ENCODE peak calls at places on chromosomes 2 and 18, in five cellular contexts. V is brain pericyte; Z is stimulated activated naive B cell treated with anti-CD40 and anti-IgM and Interleukin-4, amounts not matched to agents 10 μg/mL and 1 μg/mL and 100 μg/mL, for 72 hours; B is CD4-positive, alpha-beta T cell; D is A549. X is an unnamed sample.

GRCh38 chr2:199911877-199912161 is 726 bp downstream of the C2orf69 start:
- DNase-seq in V (no peak), Z (no peak), B (no peak), D (no peak), X (peak)

GRCh38 chr2:42914860-42915259 is 122.5 kb upstream of the HAAO start:
- DNase-seq in V (no peak), Z (no peak), B (no peak), D (no peak), X (no peak)

GRCh38 chr2:134689303-134689702 is 29.5 kb downstream of the TMEM163 start:
- DNase-seq in V (no peak), Z (no peak), B (no peak), D (no peak), X (no peak)

GRCh38 chr2:96837575-96837974 is 6.2 kb downstream of the ANKRD23 start:
- DNase-seq in V (no peak), Z (no peak), B (no peak), D (no peak), X (no peak)

GRCh38 chr2:109419171-109419756 is 194.5 kb downstream of the SEPTIN10 start:
- DNase-seq in V (no peak), Z (no peak), B (no peak), D (no peak), X (no peak)

GRCh38 chr2:59888015-59888414 is 665.4 kb downstream of the BCL11A start:
- DNase-seq in V (no peak), Z (peak), B (peak), D (no peak), X (no peak)

GRCh38 chr2:43185146-43185545 is 41.3 kb downstream of the ZFP36L2 start:
- DNase-seq in V (no peak), Z (no peak), B (no peak), D (no peak), X (no peak)

GRCh38 chr18:41745166-41746049 is 209.6 kb upstream of the PIK3C3 start:
- DNase-seq in V (no peak), Z (no peak), B (no peak), D (peak), X (peak)

GRCh38 chr18:78768655-78769501 is 210.7 kb upstream of the SALL3 start:
- DNase-seq in V (no peak), Z (no peak), B (no peak), D (no peak), X (no peak)

GRCh38 chr2:24115057-24115456 is 8.1 kb downstream of the PFN4 start:
- DNase-seq in V (no peak), Z (no peak), B (no peak), D (no peak), X (no peak)

GRCh38 chr2:135265960-135266490 is 213.9 kb downstream of the RAB3GAP1 start:
- DNase-seq in V (no peak), Z (no peak), B (no peak), D (no peak), X (no peak)

GRCh38 chr2:33111002-33111446 is 164.3 kb downstream of the LTBP1 start:
- DNase-seq in V (no peak), Z (no peak), B (no peak), D (no peak), X (no peak)

GRCh38 chr2:9002313-9002636 is 1.2 kb downstream of the MBOAT2 start:
- DNase-seq in V (no peak), Z (no peak), B (no peak), D (no peak), X (no peak)

GRCh38 chr18:11078491-11078890 is 70.9 kb downstream of the PIEZO2 start:
- DNase-seq in V (no peak), Z (no peak), B (no peak), D (no peak), X (no peak)

GRCh38 chr2:160201849-160202539 is 1.9 kb upstream of the ITGB6 start:
- DNase-seq in V (no peak), Z (no peak), B (no peak), D (no peak), X (no peak)

GRCh38 chr2:44949329-44950151 is 8.0 kb downstream of the SIX3 start:
- DNase-seq in V (no peak), Z (no peak), B (no peak), D (no peak), X (no peak)

GRCh38 chr2:25339791-25340339 is 1.9 kb downstream of the DNMT3A start:
- DNase-seq in V (no peak), Z (no peak), B (no peak), D (no peak), X (no peak)

GRCh38 chr2:176814274-176814673 is 398.3 kb upstream of the HNRNPA3 start:
- DNase-seq in V (no peak), Z (no peak), B (no peak), D (no peak), X (no peak)

GRCh38 chr2:52639692-52640091 is 1127.9 kb upstream of the CHAC2 start:
- DNase-seq in V (no peak), Z (no peak), B (no peak), D (no peak), X (no peak)

GRCh38 chr2:159091981-159092380 is 123.5 kb downstream of the TANC1 start:
- DNase-seq in V (no peak), Z (no peak), B (peak), D (no peak), X (no peak)

GRCh38 chr2:120861576-120862191 is 126.0 kb downstream of the GLI2 start:
- DNase-seq in V (no peak), Z (no peak), B (no peak), D (no peak), X (no peak)

GRCh38 chr2:64202206-64202864 is 58.1 kb upstream of the PELI1 start:
- DNase-seq in V (no peak), Z (no peak), B (no peak), D (no peak), X (no peak)

GRCh38 chr2:27809761-27810241 is 38.3 kb downstream of the MRPL33 start:
- DNase-seq in V (no peak), Z (no peak), B (no peak), D (peak), X (no peak)

X was measured in smooth muscle cell of the brain vasculature.